ENCODE peak calls at places on chromosome 7, in ten cellular contexts. One of them, this sample, is unnamed.
A peak's percentile ranks its signal among the peaks of the same experiment; 100 is the strongest.

GRCh38 chr7:130843703-130844102 is 109.7 kb upstream of the KLF14 start:
- DNase-seq in fibroblast of lung: no peak
- DNase-seq in choroid plexus epithelial cell: no peak
- DNase-seq in NB4: no peak
- DNase-seq in HepG2: no peak
- DNase-seq in sigmoid colon: no peak
- DNase-seq in breast epithelium: no peak
- DNase-seq in hepatocyte: no peak
- DNase-seq in psoas muscle: no peak
- DNase-seq in tibial nerve: no peak
- DNase-seq in this sample: no peak

GRCh38 chr7:46764100-46764941 is 817.6 kb downstream of the TNS3 start:
- DNase-seq in fibroblast of lung: peak; percentile 97
- DNase-seq in choroid plexus epithelial cell: peak; percentile 90
- DNase-seq in NB4: no peak
- DNase-seq in HepG2: no peak
- DNase-seq in sigmoid colon: peak; percentile 72
- DNase-seq in breast epithelium: no peak
- DNase-seq in hepatocyte: peak; percentile 65
- DNase-seq in psoas muscle: no peak
- DNase-seq in tibial nerve: no peak
- DNase-seq in this sample: peak; percentile 69

GRCh38 chr7:94188350-94188749 is 184.2 kb upstream of the BET1 start:
- DNase-seq in fibroblast of lung: peak; percentile 40
- DNase-seq in choroid plexus epithelial cell: peak; percentile 66
- DNase-seq in NB4: no peak
- DNase-seq in HepG2: no peak
- DNase-seq in sigmoid colon: no peak
- DNase-seq in breast epithelium: no peak
- DNase-seq in hepatocyte: no peak
- DNase-seq in psoas muscle: no peak
- DNase-seq in tibial nerve: no peak
- DNase-seq in this sample: no peak

GRCh38 chr7:82442492-82443043 is 1.0 kb downstream of the CACNA2D1 start:
- DNase-seq in fibroblast of lung: peak; percentile 31
- DNase-seq in choroid plexus epithelial cell: peak; percentile 39
- DNase-seq in NB4: peak; percentile 16
- DNase-seq in HepG2: no peak
- DNase-seq in sigmoid colon: peak; percentile 60
- DNase-seq in breast epithelium: no peak
- DNase-seq in hepatocyte: peak; percentile 14
- DNase-seq in psoas muscle: peak; percentile 22
- DNase-seq in tibial nerve: no peak
- DNase-seq in this sample: no peak

GRCh38 chr7:9083837-9084236 is 650.4 kb downstream of the NXPH1 start:
- DNase-seq in fibroblast of lung: no peak
- DNase-seq in choroid plexus epithelial cell: no peak
- DNase-seq in NB4: no peak
- DNase-seq in HepG2: no peak
- DNase-seq in sigmoid colon: no peak
- DNase-seq in breast epithelium: no peak
- DNase-seq in hepatocyte: peak; percentile 17
- DNase-seq in psoas muscle: no peak
- DNase-seq in tibial nerve: no peak
- DNase-seq in this sample: peak; percentile 2

GRCh38 chr7:44184874-44185446 is 4.3 kb downstream of the GCK start:
- DNase-seq in fibroblast of lung: no peak
- DNase-seq in choroid plexus epithelial cell: no peak
- DNase-seq in NB4: no peak
- DNase-seq in HepG2: no peak
- DNase-seq in sigmoid colon: no peak
- DNase-seq in breast epithelium: no peak
- DNase-seq in hepatocyte: no peak
- DNase-seq in psoas muscle: no peak
- DNase-seq in tibial nerve: no peak
- DNase-seq in this sample: no peak

GRCh38 chr7:101155303-101155702 is 1.0 kb downstream of the AP1S1 start:
- DNase-seq in fibroblast of lung: no peak
- DNase-seq in choroid plexus epithelial cell: no peak
- DNase-seq in NB4: no peak
- DNase-seq in HepG2: no peak
- DNase-seq in sigmoid colon: no peak
- DNase-seq in breast epithelium: no peak
- DNase-seq in hepatocyte: no peak
- DNase-seq in psoas muscle: no peak
- DNase-seq in tibial nerve: no peak
- DNase-seq in this sample: no peak

GRCh38 chr7:83469491-83469890 is 179.4 kb downstream of the SEMA3E start:
- DNase-seq in fibroblast of lung: no peak
- DNase-seq in choroid plexus epithelial cell: no peak
- DNase-seq in NB4: no peak
- DNase-seq in HepG2: no peak
- DNase-seq in sigmoid colon: no peak
- DNase-seq in breast epithelium: no peak
- DNase-seq in hepatocyte: no peak
- DNase-seq in psoas muscle: no peak
- DNase-seq in tibial nerve: no peak
- DNase-seq in this sample: no peak

GRCh38 chr7:144513332-144513731 is 109.8 kb upstream of the NOBOX start:
- DNase-seq in fibroblast of lung: peak; percentile 3
- DNase-seq in choroid plexus epithelial cell: peak; percentile 66
- DNase-seq in NB4: peak; percentile 59
- DNase-seq in HepG2: no peak
- DNase-seq in sigmoid colon: no peak
- DNase-seq in breast epithelium: no peak
- DNase-seq in hepatocyte: peak; percentile 35
- DNase-seq in psoas muscle: no peak
- DNase-seq in tibial nerve: no peak
- DNase-seq in this sample: peak; percentile 41

GRCh38 chr7:74027683-74028320 is at the start of gene ELN:
- DNase-seq in fibroblast of lung: peak; percentile 89
- DNase-seq in choroid plexus epithelial cell: peak; percentile 33
- DNase-seq in NB4: peak; percentile 48
- DNase-seq in HepG2: no peak
- DNase-seq in sigmoid colon: peak; percentile 96
- DNase-seq in breast epithelium: no peak
- DNase-seq in hepatocyte: peak; percentile 73
- DNase-seq in psoas muscle: peak; percentile 87
- DNase-seq in tibial nerve: peak; percentile 72
- DNase-seq in this sample: no peak

GRCh38 chr7:101733713-101734475 is 83.5 kb upstream of the CUX1 start:
- DNase-seq in fibroblast of lung: peak; percentile 77
- DNase-seq in choroid plexus epithelial cell: peak; percentile 49
- DNase-seq in NB4: peak; percentile 40
- DNase-seq in HepG2: peak; percentile 57
- DNase-seq in sigmoid colon: no peak
- DNase-seq in breast epithelium: no peak
- DNase-seq in hepatocyte: peak; percentile 73
- DNase-seq in psoas muscle: peak; percentile 49
- DNase-seq in tibial nerve: no peak
- DNase-seq in this sample: peak; percentile 74

GRCh38 chr7:49852619-49853462 is 79.4 kb downstream of the VWC2 start:
- DNase-seq in fibroblast of lung: peak; percentile 2
- DNase-seq in choroid plexus epithelial cell: peak; percentile 61
- DNase-seq in NB4: peak; percentile 78
- DNase-seq in HepG2: peak; percentile 39
- DNase-seq in sigmoid colon: no peak
- DNase-seq in breast epithelium: no peak
- DNase-seq in hepatocyte: peak; percentile 75
- DNase-seq in psoas muscle: no peak
- DNase-seq in tibial nerve: no peak
- DNase-seq in this sample: peak; percentile 64

GRCh38 chr7:46220066-46220630 is 299.1 kb upstream of the IGFBP3 start:
- DNase-seq in fibroblast of lung: no peak
- DNase-seq in choroid plexus epithelial cell: no peak
- DNase-seq in NB4: no peak
- DNase-seq in HepG2: no peak
- DNase-seq in sigmoid colon: no peak
- DNase-seq in breast epithelium: no peak
- DNase-seq in hepatocyte: peak; percentile 64
- DNase-seq in psoas muscle: no peak
- DNase-seq in tibial nerve: no peak
- DNase-seq in this sample: no peak

GRCh38 chr7:156442503-156442902 is 198.1 kb upstream of the RNF32 start:
- DNase-seq in fibroblast of lung: no peak
- DNase-seq in choroid plexus epithelial cell: no peak
- DNase-seq in NB4: no peak
- DNase-seq in HepG2: no peak
- DNase-seq in sigmoid colon: no peak
- DNase-seq in breast epithelium: no peak
- DNase-seq in hepatocyte: no peak
- DNase-seq in psoas muscle: no peak
- DNase-seq in tibial nerve: no peak
- DNase-seq in this sample: no peak

GRCh38 chr7:21912305-21912704 is 33.4 kb downstream of the CDCA7L start:
- DNase-seq in fibroblast of lung: peak; percentile 46
- DNase-seq in choroid plexus epithelial cell: peak; percentile 20
- DNase-seq in NB4: no peak
- DNase-seq in HepG2: no peak
- DNase-seq in sigmoid colon: no peak
- DNase-seq in breast epithelium: no peak
- DNase-seq in hepatocyte: no peak
- DNase-seq in psoas muscle: no peak
- DNase-seq in tibial nerve: no peak
- DNase-seq in this sample: no peak

GRCh38 chr7:1144269-1144771 is 15.7 kb downstream of the ZFAND2A start:
- DNase-seq in fibroblast of lung: peak; percentile 23
- DNase-seq in choroid plexus epithelial cell: peak; percentile 54
- DNase-seq in NB4: peak; percentile 67
- DNase-seq in HepG2: peak; percentile 25
- DNase-seq in sigmoid colon: peak; percentile 75
- DNase-seq in breast epithelium: no peak
- DNase-seq in hepatocyte: no peak
- DNase-seq in psoas muscle: no peak
- DNase-seq in tibial nerve: no peak
- DNase-seq in this sample: peak; percentile 56

GRCh38 chr7:1140481-1141104 is 19.4 kb downstream of the ZFAND2A start:
- DNase-seq in fibroblast of lung: no peak
- DNase-seq in choroid plexus epithelial cell: no peak
- DNase-seq in NB4: no peak
- DNase-seq in HepG2: no peak
- DNase-seq in sigmoid colon: no peak
- DNase-seq in breast epithelium: peak; percentile 24
- DNase-seq in hepatocyte: no peak
- DNase-seq in psoas muscle: no peak
- DNase-seq in tibial nerve: no peak
- DNase-seq in this sample: peak; percentile 50

GRCh38 chr7:1137517-1138167 is 22.4 kb downstream of the ZFAND2A start:
- DNase-seq in fibroblast of lung: no peak
- DNase-seq in choroid plexus epithelial cell: no peak
- DNase-seq in NB4: no peak
- DNase-seq in HepG2: no peak
- DNase-seq in sigmoid colon: peak; percentile 68
- DNase-seq in breast epithelium: peak; percentile 40
- DNase-seq in hepatocyte: no peak
- DNase-seq in psoas muscle: no peak
- DNase-seq in tibial nerve: no peak
- DNase-seq in this sample: no peak

GRCh38 chr7:1141651-1142050 is 18.3 kb downstream of the ZFAND2A start:
- DNase-seq in fibroblast of lung: no peak
- DNase-seq in choroid plexus epithelial cell: no peak
- DNase-seq in NB4: peak; percentile 48
- DNase-seq in HepG2: no peak
- DNase-seq in sigmoid colon: no peak
- DNase-seq in breast epithelium: no peak
- DNase-seq in hepatocyte: no peak
- DNase-seq in psoas muscle: no peak
- DNase-seq in tibial nerve: no peak
- DNase-seq in this sample: no peak

GRCh38 chr7:1142051-1142635 is 17.9 kb downstream of the ZFAND2A start:
- DNase-seq in fibroblast of lung: no peak
- DNase-seq in choroid plexus epithelial cell: no peak
- DNase-seq in NB4: no peak
- DNase-seq in HepG2: no peak
- DNase-seq in sigmoid colon: no peak
- DNase-seq in breast epithelium: peak; percentile 33
- DNase-seq in hepatocyte: no peak
- DNase-seq in psoas muscle: no peak
- DNase-seq in tibial nerve: no peak
- DNase-seq in this sample: no peak
- H3K4me3 ChIP-seq in fibroblast of lung: no peak overlapping the region
- H3K4me3 ChIP-seq in choroid plexus epithelial cell: no peak overlapping the region
- H3K4me3 ChIP-seq in NB4: no peak overlapping the region
- H3K4me3 ChIP-seq in HepG2: no peak overlapping the region
- H3K4me3 ChIP-seq in sigmoid colon: no peak overlapping the region
- H3K4me3 ChIP-seq in breast epithelium: no peak overlapping the region
- H3K4me3 ChIP-seq in hepatocyte: no peak overlapping the region
- H3K4me3 ChIP-seq in psoas muscle: no peak overlapping the region
- H3K4me3 ChIP-seq in tibial nerve: no peak overlapping the region
- H3K4me3 ChIP-seq in this sample: no peak overlapping the region

DNA sequence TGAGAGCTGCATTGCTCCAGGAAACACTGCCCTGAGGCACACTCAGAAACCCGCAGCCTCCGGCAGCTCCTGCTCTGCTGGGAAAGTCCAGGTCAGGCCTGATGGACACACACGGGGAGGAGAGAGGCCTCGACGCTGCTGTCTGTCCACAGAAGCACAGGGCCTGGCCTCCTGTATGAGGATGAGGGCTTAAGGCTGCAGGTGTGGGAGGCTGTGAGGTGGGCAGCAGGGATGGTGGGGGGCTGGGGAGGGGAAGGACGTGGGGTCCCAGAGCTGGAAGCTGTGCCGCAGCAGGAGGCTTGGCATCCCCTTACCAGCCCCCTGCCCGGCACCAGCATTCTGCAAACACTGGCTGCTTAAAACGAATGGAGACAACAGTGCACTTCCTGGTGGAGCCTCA is 186.2 kb downstream of the DNAJB6 start:
- DNase-seq in fibroblast of lung: no peak
- DNase-seq in choroid plexus epithelial cell: no peak
- DNase-seq in NB4: no peak
- DNase-seq in HepG2: no peak
- DNase-seq in sigmoid colon: no peak
- DNase-seq in breast epithelium: peak; percentile 36
- DNase-seq in hepatocyte: no peak
- DNase-seq in psoas muscle: no peak
- DNase-seq in tibial nerve: no peak
- DNase-seq in this sample: no peak
- TF ChIP-seq CTCF in fibroblast of lung: no peak
- TF ChIP-seq CTCF in choroid plexus epithelial cell: no peak
- TF ChIP-seq CTCF in NB4: no peak
- TF ChIP-seq CTCF in HepG2: no peak
- TF ChIP-seq CTCF in sigmoid colon: no peak
- TF ChIP-seq CTCF in breast epithelium: no peak
- TF ChIP-seq CTCF in hepatocyte: no peak
- TF ChIP-seq CTCF in psoas muscle: no peak
- TF ChIP-seq CTCF in tibial nerve: no peak
- TF ChIP-seq CTCF in this sample: no peak

GRCh38 chr7:25851332-25852248 is 300.4 kb upstream of the NFE2L3 start:
- DNase-seq in fibroblast of lung: peak; percentile 89
- DNase-seq in choroid plexus epithelial cell: peak; percentile 94
- DNase-seq in NB4: peak; percentile 92
- DNase-seq in HepG2: peak; percentile 46
- DNase-seq in sigmoid colon: peak; percentile 94
- DNase-seq in breast epithelium: peak; percentile 75
- DNase-seq in hepatocyte: peak; percentile 94
- DNase-seq in psoas muscle: peak; percentile 79
- DNase-seq in tibial nerve: peak; percentile 89
- DNase-seq in this sample: peak; percentile 76
- H3K4me3 ChIP-seq in fibroblast of lung: no peak overlapping the region
- H3K4me3 ChIP-seq in choroid plexus epithelial cell: no peak overlapping the region
- H3K4me3 ChIP-seq in NB4: peak overlapping the region; percentile 58
- H3K4me3 ChIP-seq in HepG2: no peak overlapping the region
- H3K4me3 ChIP-seq in sigmoid colon: peak overlapping the region; percentile 36
- H3K4me3 ChIP-seq in breast epithelium: peak overlapping the region; percentile 39
- H3K4me3 ChIP-seq in hepatocyte: no peak overlapping the region
- H3K4me3 ChIP-seq in psoas muscle: peak overlapping the region; percentile 33
- H3K4me3 ChIP-seq in tibial nerve: peak overlapping the region; percentile 18
- H3K4me3 ChIP-seq in this sample: no peak overlapping the region

GRCh38 chr7:143345428-143345900 is 17.0 kb downstream of the FAM131B start:
- DNase-seq in fibroblast of lung: peak; percentile 49
- DNase-seq in choroid plexus epithelial cell: peak; percentile 54
- DNase-seq in NB4: peak; percentile 66
- DNase-seq in HepG2: no peak
- DNase-seq in sigmoid colon: no peak
- DNase-seq in breast epithelium: no peak
- DNase-seq in hepatocyte: peak; percentile 82
- DNase-seq in psoas muscle: peak; percentile 30
- DNase-seq in tibial nerve: no peak
- DNase-seq in this sample: peak; percentile 41
- TF ChIP-seq CTCF in fibroblast of lung: peak; percentile 23
- TF ChIP-seq CTCF in choroid plexus epithelial cell: peak; percentile 66
- TF ChIP-seq CTCF in NB4: peak; percentile 42
- TF ChIP-seq CTCF in HepG2: peak; percentile 64
- TF ChIP-seq CTCF in sigmoid colon: peak; percentile 37
- TF ChIP-seq CTCF in breast epithelium: peak; percentile 27
- TF ChIP-seq CTCF in hepatocyte: peak; percentile 61
- TF ChIP-seq CTCF in psoas muscle: no peak
- TF ChIP-seq CTCF in tibial nerve: peak; percentile 36
- TF ChIP-seq CTCF in this sample: peak; percentile 41